ENCODE peak calls at places on chromosomes 4 and X, in four cellular contexts. T, E, Z and D are unnamed samples.

GRCh38 chr4:109750652-109751244 is 20.9 kb upstream of the PLA2G12A start:
- DNase-seq in T (no peak), E (no peak), Z (no peak), D (no peak)

GRCh38 chrX:71214152-71214551 is 8.9 kb upstream of the GJB1 start:
- DNase-seq in T (no peak), E (no peak), Z (no peak), D (no peak)

GRCh38 chr4:55435136-55435535 is 39.4 kb downstream of the TMEM165 start:
- DNase-seq in T (no peak), E (peak), Z (no peak), D (peak)

GRCh38 chr4:172998527-172999469 is 169.8 kb upstream of the GALNT7 start:
- DNase-seq in T (peak), E (no peak), Z (peak), D (peak)

GRCh38 chr4:188295899-188296298 is 156.7 kb downstream of the TRIML1 start:
- DNase-seq in T (peak), E (no peak), Z (peak), D (no peak)

GRCh38 chr4:110628321-110629213 is 5.7 kb upstream of the PITX2 start:
- DNase-seq in T (no peak), E (no peak), Z (no peak), D (no peak)

GRCh38 chr4:17762705-17763104 is 18.7 kb downstream of the FAM184B start:
- DNase-seq in T (peak), E (no peak), Z (peak), D (peak)

GRCh38 chr4:21451032-21451431 is 497.5 kb downstream of the KCNIP4 start:
- DNase-seq in T (no peak), E (no peak), Z (peak), D (peak)

GRCh38 chrX:41526925-41527324 is 79.8 kb downstream of the NYX start:
- DNase-seq in T (no peak), E (no peak), Z (peak), D (peak)

GRCh38 chr4:768995-769394 is 56.9 kb downstream of the CPLX1 start:
- DNase-seq in T (no peak), E (no peak), Z (no peak), D (no peak)
- H3K4me3 ChIP-seq in T (no peak), E (no peak), Z (no peak), D (no peak)

GRCh38 chrX:636971-637659 is 6.5 kb downstream of the SHOX start:
- DNase-seq in T (no peak), E (no peak), Z (no peak), D (no peak)
- TF ChIP-seq EZH2 in T (no peak), E (no peak), Z (no peak), D (no peak)

GRCh38 chrX:37787353-37787869 is 7.6 kb downstream of the CYBB start:
- DNase-seq in T (no peak), E (no peak), Z (no peak), D (no peak)
- H3K4me3 ChIP-seq in T (no peak), E (peak), Z (no peak), D (no peak)

GRCh38 chr4:2402941-2403340 is 15.5 kb downstream of the ZFYVE28 start:
- DNase-seq in T (no peak), E (no peak), Z (no peak), D (no peak)

GRCh38 chr4:2401610-2401983 is 16.8 kb downstream of the ZFYVE28 start:
- DNase-seq in T (no peak), E (no peak), Z (no peak), D (no peak)

GRCh38 chr4:2400841-2401609 is 17.4 kb downstream of the ZFYVE28 start:
- DNase-seq in T (no peak), E (no peak), Z (no peak), D (no peak)

GRCh38 chr4:2402053-2402452 is 16.4 kb downstream of the ZFYVE28 start:
- DNase-seq in T (peak), E (no peak), Z (peak), D (peak)

DNA sequence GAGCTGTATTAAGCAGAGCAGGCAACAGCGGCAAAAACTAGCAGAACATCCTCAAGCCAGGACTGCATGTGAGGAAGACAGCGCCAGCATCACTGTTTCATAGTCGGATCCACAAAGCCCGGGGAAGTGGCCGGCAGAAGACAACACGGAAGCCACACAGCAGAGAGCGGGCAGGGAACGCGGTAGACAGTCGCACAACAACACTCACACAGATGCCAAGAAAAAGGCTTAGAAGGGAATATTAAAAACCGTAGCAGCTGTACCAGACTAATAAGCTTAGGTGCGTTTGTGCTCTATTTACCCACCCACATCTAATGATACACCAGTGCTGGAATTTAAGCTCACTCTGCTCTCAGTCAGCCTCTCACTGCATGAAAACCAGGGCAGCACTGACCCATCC is 16.0 kb downstream of the ZFYVE28 start:
- DNase-seq in T (no peak), E (no peak), Z (no peak), D (no peak)
- TF ChIP-seq EZH2 in T (no peak), E (no peak), Z (no peak), D (no peak)

GRCh38 chrX:11533211-11533651 is 132.5 kb downstream of the ARHGAP6 start:
- DNase-seq in T (peak), E (peak), Z (peak), D (peak)
- H3K4me3 ChIP-seq in T (no peak), E (no peak), Z (no peak), D (no peak)

GRCh38 chrX:151396042-151396826 is 772 bp upstream of the VMA21 start:
- DNase-seq in T (no peak), E (peak), Z (no peak), D (peak)
- TF ChIP-seq EZH2 in T (no peak), E (no peak), Z (no peak), D (no peak)

GRCh38 chr4:123589361-123589760 is 192.8 kb downstream of the SPRY1 start:
- DNase-seq in T (no peak), E (no peak), Z (no peak), D (no peak)
- H3K4me3 ChIP-seq in T (no peak), E (no peak), Z (no peak), D (peak)

GRCh38 chr4:112704322-112704721 is 67.4 kb downstream of the LARP7 start:
- DNase-seq in T (no peak), E (no peak), Z (no peak), D (no peak)

GRCh38 chr4:112706840-112707207 is 69.9 kb downstream of the LARP7 start:
- DNase-seq in T (no peak), E (no peak), Z (no peak), D (no peak)

GRCh38 chr4:112702892-112703291 is 65.9 kb downstream of the LARP7 start:
- DNase-seq in T (no peak), E (no peak), Z (no peak), D (no peak)

GRCh38 chr4:112708772-112709171 is 71.8 kb downstream of the LARP7 start:
- DNase-seq in T (no peak), E (no peak), Z (no peak), D (no peak)

GRCh38 chr4:112704991-112705845 is 68.3 kb downstream of the LARP7 start:
- DNase-seq in T (peak), E (no peak), Z (peak), D (peak)
- TF ChIP-seq EZH2 in T (no peak), E (no peak), Z (peak), D (no peak)

GRCh38 chrX:115582871-115583729 is 22.1 kb downstream of the PLS3 start:
- DNase-seq in T (peak), E (no peak), Z (peak), D (peak)
- H3K4me3 ChIP-seq in T (no peak), E (no peak), Z (no peak), D (peak)

DNA sequence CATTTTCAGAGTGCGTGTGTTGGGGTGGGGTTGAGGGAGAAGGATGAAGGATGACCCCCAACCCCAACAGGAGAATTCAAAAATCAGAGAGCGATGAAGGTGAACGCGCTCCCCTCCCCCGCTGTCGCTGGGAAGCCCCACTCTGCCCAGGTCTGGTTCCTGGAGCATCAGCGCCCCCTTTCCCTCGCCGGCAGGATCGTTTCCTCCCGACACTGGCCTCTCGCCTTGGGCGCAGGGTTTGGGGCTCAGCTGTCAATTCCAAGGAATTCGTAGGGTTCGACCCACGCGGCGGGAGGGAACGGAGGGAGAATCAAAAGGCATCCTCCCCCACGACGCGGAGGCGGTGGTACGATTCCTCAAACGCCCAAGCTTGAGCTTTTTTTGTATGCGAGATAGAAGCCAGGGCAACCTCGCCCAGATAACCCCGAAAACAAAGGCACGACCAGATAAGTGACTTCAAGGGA is 997 bp upstream of the PDGFRA start:
- DNase-seq in T (peak), E (no peak), Z (peak), D (peak)
- TF ChIP-seq EZH2 in T (no peak), E (no peak), Z (no peak), D (no peak)